ENCODE peak calls at places on chromosomes 2 and 18, in five cellular contexts. E is A549, R is BJ, W is gastrocnemius medialis, Y is PC-9. O is an unnamed sample.

GRCh38 chr2:40455661-40456060 is 3.8 kb upstream of the SLC8A1 start:
- DNase-seq in E (no peak), R (no peak), W (no peak), Y (no peak), O (no peak)

GRCh38 chr2:48277153-48277552 is 252.8 kb upstream of the STON1 start:
- DNase-seq in E (no peak), R (no peak), W (no peak), Y (no peak), O (no peak)

GRCh38 chr2:160220001-160220400 is 19.9 kb upstream of the ITGB6 start:
- DNase-seq in E (no peak), R (no peak), W (no peak), Y (no peak), O (no peak)

GRCh38 chr2:193847140-193847539 is 1652.4 kb upstream of the TMEFF2 start:
- DNase-seq in E (no peak), R (no peak), W (no peak), Y (no peak), O (no peak)

GRCh38 chr2:85792783-85793441 is 39.1 kb downstream of the ATOH8 start:
- DNase-seq in E (peak; percentile 38), R (no peak), W (no peak), Y (peak; percentile 23), O (no peak)

GRCh38 chr2:181157326-181157725 is 176.9 kb downstream of the UBE2E3 start:
- DNase-seq in E (no peak), R (no peak), W (no peak), Y (no peak), O (peak; percentile 41)

GRCh38 chr2:38427936-38428335 is 50.9 kb upstream of the ATL2 start:
- DNase-seq in E (no peak), R (no peak), W (no peak), Y (no peak), O (no peak)

GRCh38 chr2:101991731-101992145 is at the start of gene IL1R2:
- DNase-seq in E (no peak), R (no peak), W (peak; percentile 41), Y (no peak), O (no peak)

GRCh38 chr2:105886029-105886454 is 141.3 kb downstream of the NCK2 start:
- DNase-seq in E (no peak), R (peak; percentile 71), W (no peak), Y (no peak), O (peak; percentile 63)

GRCh38 chr2:82023710-82024109 is 1719.2 kb upstream of the LRRTM1 start:
- DNase-seq in E (no peak), R (no peak), W (no peak), Y (no peak), O (no peak)

GRCh38 chr2:16175247-16175825 is 235.0 kb downstream of the MYCN start:
- DNase-seq in E (no peak), R (no peak), W (no peak), Y (no peak), O (no peak)

GRCh38 chr2:67389788-67390187 is 7.3 kb upstream of the ETAA1 start:
- DNase-seq in E (no peak), R (no peak), W (no peak), Y (no peak), O (no peak)

GRCh38 chr18:59906203-59906602 is 6.4 kb downstream of the PMAIP1 start:
- DNase-seq in E (no peak), R (no peak), W (no peak), Y (no peak), O (no peak)

GRCh38 chr2:202681688-202682205 is 47.0 kb downstream of the FAM117B start:
- DNase-seq in E (no peak), R (no peak), W (no peak), Y (no peak), O (no peak)

GRCh38 chr2:217166241-217166640 is 306.4 kb upstream of the TNP1 start:
- DNase-seq in E (peak; percentile 60), R (no peak), W (no peak), Y (peak; percentile 4), O (no peak)

GRCh38 chr2:23457990-23458689 is 73.2 kb downstream of the KLHL29 start:
- DNase-seq in E (no peak), R (no peak), W (no peak), Y (no peak), O (no peak)

GRCh38 chr18:79068299-79068945 is 772 bp upstream of the ATP9B start:
- DNase-seq in E (no peak), R (no peak), W (no peak), Y (no peak), O (no peak)
- H3K4me3 ChIP-seq in E (peak overlapping the region; percentile 99), R (peak overlapping the region; percentile 67), W (peak overlapping the region; percentile 89), Y (peak overlapping the region; percentile 97), O (peak overlapping the region; percentile 76)

GRCh38 chr2:10305254-10305635 is 2.5 kb downstream of the HPCAL1 start:
- DNase-seq in E (no peak), R (no peak), W (no peak), Y (peak; percentile 34), O (no peak)

GRCh38 chr2:10303634-10304378 is 1.1 kb downstream of the HPCAL1 start:
- DNase-seq in E (peak; percentile 31), R (no peak), W (no peak), Y (peak; percentile 52), O (no peak)

GRCh38 chr2:10304458-10305253 is 2.0 kb downstream of the HPCAL1 start:
- DNase-seq in E (no peak), R (no peak), W (no peak), Y (no peak), O (no peak)

GRCh38 chr2:10306901-10307463 is 4.3 kb downstream of the HPCAL1 start:
- DNase-seq in E (no peak), R (no peak), W (no peak), Y (no peak), O (no peak)

DNA sequence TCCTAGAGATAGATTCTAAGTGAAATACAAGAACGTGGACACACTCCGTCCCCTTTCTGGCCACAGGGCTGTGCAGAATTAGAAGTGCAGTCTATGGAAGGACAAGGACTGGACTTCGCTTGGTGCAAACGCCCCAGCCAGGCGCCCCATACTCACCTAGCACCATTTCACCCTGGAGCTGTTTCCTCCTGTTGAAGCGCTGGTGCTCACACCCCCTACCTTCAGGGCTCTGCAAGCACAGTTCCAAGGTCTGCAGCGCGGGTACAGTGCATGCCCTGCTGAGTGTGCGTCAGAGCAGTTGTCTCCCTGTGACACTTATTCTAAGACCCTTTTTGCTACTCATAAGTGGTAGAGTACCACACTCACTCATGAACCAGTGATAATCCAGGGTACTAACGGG is 3.0 kb downstream of the HPCAL1 start:
- DNase-seq in E (peak; percentile 47), R (no peak), W (no peak), Y (peak; percentile 41), O (no peak)
- TF ChIP-seq CTCF in E (no peak), R (no peak), W (no peak), Y (peak; percentile 64), O (no peak)

DNA sequence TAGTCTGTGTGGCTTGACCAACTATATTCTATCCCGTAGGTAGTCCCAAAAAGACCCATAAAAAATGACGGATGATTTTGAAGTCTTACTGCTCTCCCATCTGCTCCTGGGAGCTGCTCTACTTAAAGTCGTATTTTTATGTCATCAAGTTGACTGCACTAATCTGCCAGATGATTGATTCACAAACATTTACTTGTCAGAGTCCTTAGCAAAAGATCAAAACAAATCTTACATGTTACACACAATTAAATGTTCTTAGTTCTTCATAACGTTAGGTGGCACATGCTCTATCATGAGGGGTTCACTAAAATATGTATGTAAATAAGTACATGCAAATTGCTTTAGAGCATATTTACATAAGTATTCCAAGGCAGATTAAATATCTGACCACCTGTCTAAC is 498.3 kb upstream of the LRRTM4 start:
- DNase-seq in E (no peak), R (no peak), W (no peak), Y (no peak), O (no peak)
- H3K4me3 ChIP-seq in E (no peak overlapping the region), R (no peak overlapping the region), W (no peak overlapping the region), Y (no peak overlapping the region), O (no peak overlapping the region)

GRCh38 chr2:70044290-70045040 is 42.8 kb upstream of the PCBP1 start:
- DNase-seq in E (no peak), R (no peak), W (no peak), Y (no peak), O (no peak)

GRCh38 chr2:70046534-70046933 is 40.7 kb upstream of the PCBP1 start:
- DNase-seq in E (no peak), R (no peak), W (no peak), Y (no peak), O (no peak)

GRCh38 chr2:70045932-70046331 is 41.3 kb upstream of the PCBP1 start:
- DNase-seq in E (no peak), R (no peak), W (no peak), Y (no peak), O (no peak)

GRCh38 chr2:70049261-70049660 is 38.0 kb upstream of the PCBP1 start:
- DNase-seq in E (no peak), R (no peak), W (no peak), Y (no peak), O (no peak)

DNA sequence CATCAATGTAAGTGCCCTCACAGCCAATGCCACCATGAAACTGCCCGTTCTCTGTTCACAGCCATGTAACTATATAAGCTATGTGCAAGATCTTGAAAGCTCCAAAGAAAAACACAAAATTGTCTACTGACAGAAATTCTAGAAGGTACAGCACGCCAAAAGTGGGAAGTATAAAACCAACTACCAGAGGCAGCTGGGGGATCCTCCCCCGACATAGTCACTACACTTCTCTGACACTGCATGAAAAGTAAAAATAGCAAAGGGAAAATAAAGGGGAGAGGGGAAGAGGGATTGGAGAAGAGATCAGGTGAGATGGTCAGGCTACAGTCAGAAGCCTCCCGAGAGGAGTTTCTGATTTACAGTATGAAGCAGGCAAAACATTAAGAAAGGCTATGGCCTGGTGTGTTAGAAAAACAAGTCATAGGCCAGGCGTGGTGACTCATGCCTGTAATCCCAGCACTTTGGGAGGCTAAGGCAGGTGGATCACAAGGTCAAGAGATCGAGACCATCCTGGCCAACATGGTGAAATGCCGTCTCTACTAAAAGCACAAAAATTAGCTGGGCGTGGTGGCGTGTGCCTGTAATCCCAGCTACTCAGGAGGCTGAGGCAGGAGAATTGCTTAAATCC is 39.8 kb upstream of the PCBP1 start:
- DNase-seq in E (no peak), R (no peak), W (no peak), Y (no peak), O (no peak)
- TF ChIP-seq CTCF in E (no peak), R (no peak), W (no peak), Y (no peak), O (no peak)